ENCODE peak calls at places on chromosomes 5 and 9, in five cellular contexts. N is CD8-positive, alpha-beta memory T cell; J is activated CD4-positive, alpha-beta T cell treated with anti-CD3 and anti-CD28 coated beads for 24 hours; G is fibroblast of gingiva; K is glutamatergic neuron. B is an unnamed sample.

GRCh38 chr9:7209990-7210389 is 452.2 kb downstream of the KDM4C start:
- DNase-seq in N (no peak), J (no peak), G (no peak), K (no peak), B (no peak)

GRCh38 chr5:7087719-7088297 is 308.1 kb upstream of the ADCY2 start:
- DNase-seq in N (no peak), J (no peak), G (no peak), K (no peak), B (no peak)

GRCh38 chr5:88298425-88298824 is 29.8 kb upstream of the TMEM161B start:
- DNase-seq in N (no peak), J (no peak), G (peak), K (no peak), B (no peak)

GRCh38 chr9:754150-754931 is 87.2 kb upstream of the DMRT1 start:
- DNase-seq in N (no peak), J (no peak), G (no peak), K (no peak), B (no peak)

GRCh38 chr5:176785184-176786145 is 24.9 kb upstream of the UNC5A start:
- DNase-seq in N (no peak), J (no peak), G (no peak), K (no peak), B (no peak)

GRCh38 chr9:81601639-81602623 is 87.4 kb downstream of the TLE1 start:
- DNase-seq in N (no peak), J (no peak), G (no peak), K (no peak), B (no peak)

GRCh38 chr9:100679834-100680233 is 102.0 kb downstream of the CAVIN4 start:
- DNase-seq in N (no peak), J (no peak), G (no peak), K (no peak), B (no peak)

GRCh38 chr9:115300896-115301295 is 182.9 kb upstream of the TNC start:
- DNase-seq in N (no peak), J (no peak), G (peak), K (no peak), B (no peak)

GRCh38 chr5:150490296-150490669 is 17.6 kb upstream of the NDST1 start:
- DNase-seq in N (no peak), J (no peak), G (no peak), K (no peak), B (no peak)

GRCh38 chr5:88702328-88702727 is 180.7 kb downstream of the MEF2C start:
- DNase-seq in N (no peak), J (no peak), G (no peak), K (no peak), B (no peak)

GRCh38 chr5:24905123-24905522 is 260.3 kb upstream of the CDH10 start:
- DNase-seq in N (no peak), J (no peak), G (no peak), K (no peak), B (no peak)

GRCh38 chr5:19534751-19535150 is 453.2 kb downstream of the CDH18 start:
- DNase-seq in N (no peak), J (no peak), G (no peak), K (no peak), B (no peak)

GRCh38 chr5:129541648-129542251 is 81.7 kb downstream of the ADAMTS19 start:
- DNase-seq in N (no peak), J (no peak), G (peak), K (no peak), B (no peak)

GRCh38 chr5:82422001-82422740 is 144.0 kb upstream of the RPS23 start:
- DNase-seq in N (no peak), J (no peak), G (no peak), K (no peak), B (no peak)

GRCh38 chr9:77375956-77376532 is 198.7 kb downstream of the VPS13A start:
- DNase-seq in N (no peak), J (no peak), G (peak), K (no peak), B (no peak)